ENCODE peak calls at places on chromosomes 7 and 10, in seven cellular contexts. D is neural progenitor cell; V is psoas muscle; N is esophagus muscularis mucosa; A is Caco-2; S is cardiac muscle cell; Z is CD8-positive, alpha-beta memory T cell. T is an unnamed sample. For H3K4me1, the result is how much of the 10 kb centered on the place peaks cover.

GRCh38 chr7:537911-538634 is 18.4 kb upstream of the PDGFA start:
- DNase-seq in A (peak), S (peak), D (no peak), N (no peak), V (no peak), Z (no peak), T (no peak)

GRCh38 chr10:119500138-119500795 is 42.3 kb downstream of the RGS10 start:
- DNase-seq in D (no peak), S (no peak), Z (no peak), N (no peak), A (no peak), V (no peak), T (no peak)

GRCh38 chr7:133230591-133231194 is 22.2 kb upstream of the EXOC4 start:
- DNase-seq in S (peak), A (peak), V (no peak), D (peak), N (no peak), Z (peak), T (no peak)

GRCh38 chr7:72493850-72494661 is 81.9 kb upstream of the CALN1 start:
- DNase-seq in V (no peak), D (peak), S (peak), A (peak), N (peak), Z (no peak), T (no peak)

GRCh38 chr10:62843591-62843990 is 27.4 kb upstream of the EGR2 start:
- DNase-seq in A (no peak), N (no peak), S (no peak), D (no peak), Z (no peak), V (no peak), T (no peak)

GRCh38 chr7:80520199-80520598 is 8.3 kb upstream of the GNAT3 start:
- DNase-seq in V (no peak), A (no peak), Z (no peak), S (no peak), N (no peak), D (no peak), T (no peak)

GRCh38 chr7:129781128-129781855 is 169.8 kb downstream of the NRF1 start:
- DNase-seq in A (no peak), S (no peak), N (no peak), D (no peak), V (no peak), Z (no peak), T (no peak)

GRCh38 chr7:43954524-43955228 is 28.4 kb downstream of the UBE2D4 start:
- DNase-seq in N (no peak), D (peak), S (peak), A (peak), V (no peak), Z (no peak), T (no peak)

GRCh38 chr7:92758796-92759431 is 77.5 kb downstream of the CDK6 start:
- DNase-seq in V (no peak), D (peak), S (no peak), A (no peak), Z (no peak), N (no peak), T (no peak)

GRCh38 chr10:131186547-131187253 is 124.8 kb downstream of the TCERG1L start:
- DNase-seq in N (no peak), V (no peak), D (no peak), A (no peak), S (no peak), Z (no peak), T (no peak)

GRCh38 chr7:1977059-1977875 is 255.5 kb downstream of the MAD1L1 start:
- DNase-seq in S (no peak), Z (no peak), N (no peak), D (no peak), V (peak), A (no peak), T (no peak)

GRCh38 chr10:71575934-71576801 is 143.4 kb downstream of the C10orf105 start:
- DNase-seq in V (peak), D (no peak), A (no peak), S (no peak), Z (no peak), N (no peak), T (no peak)

GRCh38 chr7:14195896-14196295 is 206.4 kb upstream of the ETV1 start:
- DNase-seq in S (no peak), N (no peak), D (no peak), V (no peak), A (no peak), Z (no peak), T (no peak)

GRCh38 chr7:37488163-37488759 is 39.6 kb upstream of the ELMO1 start:
- DNase-seq in N (no peak), V (no peak), Z (no peak), S (no peak), D (peak), A (no peak), T (no peak)

GRCh38 chr10:32961343-32961891 is 3.4 kb upstream of the ITGB1 start:
- DNase-seq in D (no peak), Z (no peak), A (no peak), S (no peak), V (no peak), N (no peak), T (no peak)

DNA sequence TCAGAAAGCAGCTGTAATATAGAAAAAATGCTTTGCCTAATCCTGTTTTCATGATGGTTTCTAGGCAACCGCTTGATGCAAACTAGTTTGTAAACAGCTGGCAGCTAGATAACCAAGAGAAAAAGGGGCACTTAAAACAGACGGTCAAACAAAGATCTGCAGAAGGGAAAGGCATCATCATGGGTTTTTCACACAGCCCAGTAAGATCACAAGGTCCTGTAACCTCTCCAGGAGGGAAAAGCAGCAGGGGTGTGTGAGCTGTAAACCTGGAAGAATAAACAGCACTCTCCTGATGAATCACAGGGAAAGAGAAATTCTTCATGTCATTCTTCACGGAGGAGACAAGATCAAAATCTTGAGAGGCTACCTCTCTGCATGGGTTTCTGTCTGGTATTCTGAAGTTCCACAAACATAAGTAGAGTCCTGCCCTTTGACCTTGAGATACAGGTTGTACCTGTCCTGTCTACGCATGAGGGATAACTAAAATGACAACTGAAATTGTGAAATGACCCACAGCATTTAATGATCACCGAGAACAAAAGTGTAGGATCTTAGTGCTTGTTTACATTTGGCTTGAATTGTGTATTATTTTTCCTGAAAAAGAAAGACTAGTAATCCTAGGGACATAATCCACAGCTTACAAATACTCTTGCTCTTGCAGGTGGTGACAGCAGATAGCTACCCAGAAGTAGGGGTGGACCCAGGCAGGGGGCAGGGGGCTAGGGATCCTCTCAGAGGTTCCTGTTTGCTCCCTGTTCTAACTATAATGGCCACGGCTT is 48.0 kb downstream of the CREB3L2 start:
- DNase-seq in N (no peak), Z (no peak), D (peak), A (peak), V (no peak), S (peak), T (no peak)
- H3K4me1 ChIP-seq in N (under half), Z (under half), D (under half), A (half or more), V (under half), S (half or more), T (under half)

GRCh38 chr7:131602994-131603372 is 46.6 kb upstream of the PODXL start:
- DNase-seq in S (peak), A (peak), N (no peak), V (no peak), D (no peak), Z (no peak), T (no peak)
- H3K4me1 ChIP-seq in S (half or more), A (half or more), N (under half), V (under half), D (half or more), Z (under half), T (under half)

DNA sequence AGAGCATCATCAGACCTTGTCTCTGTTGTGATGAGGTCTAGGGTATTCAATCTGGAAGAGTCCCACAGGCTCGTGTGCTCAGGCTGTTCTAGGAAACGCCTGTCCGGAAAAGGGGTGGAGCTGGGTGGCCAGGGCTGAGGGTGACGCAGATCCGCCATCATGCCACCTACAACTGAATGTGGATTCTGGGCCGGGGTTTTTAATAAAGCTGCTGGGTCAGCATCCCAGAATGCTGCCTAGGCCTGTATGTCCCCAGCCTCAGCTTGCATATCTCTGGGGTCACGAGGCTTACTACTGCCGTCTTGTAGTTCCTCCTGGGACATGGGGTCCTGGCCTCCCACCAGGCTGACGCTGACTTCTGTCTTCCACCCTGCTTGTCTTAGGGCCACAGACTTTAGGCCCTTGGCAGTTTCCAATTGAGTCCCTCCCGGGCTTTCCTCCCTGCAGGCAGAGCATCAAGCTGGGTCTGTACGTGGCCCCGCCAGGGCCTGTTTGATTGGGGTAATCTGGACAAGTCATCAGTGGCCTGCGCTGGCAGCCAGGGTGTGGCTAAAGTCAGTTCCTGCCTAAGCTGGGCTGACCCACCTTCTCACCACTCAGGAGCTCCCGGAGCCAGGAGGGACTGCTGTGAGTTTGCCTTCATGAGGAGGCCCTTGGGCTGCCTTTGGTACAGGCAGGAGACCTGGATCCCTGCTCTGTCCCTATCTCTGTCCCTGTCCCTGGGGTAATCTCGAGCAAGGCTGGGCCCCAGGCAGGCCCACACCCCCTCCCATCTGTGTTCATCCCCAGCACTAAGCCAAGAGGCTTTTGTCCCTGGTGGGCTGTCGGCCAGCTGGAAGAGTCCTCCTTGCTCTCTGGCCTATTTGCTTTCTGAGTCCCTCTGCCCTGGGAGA is 79.9 kb downstream of the ZMIZ1 start:
- DNase-seq in N (no peak), V (peak), D (peak), Z (no peak), S (no peak), A (no peak), T (no peak)
- H3K4me1 ChIP-seq in N (half or more), V (half or more), D (under half), Z (half or more), S (half or more), A (under half), T (half or more)

GRCh38 chr7:140275069-140275961 is 98.5 kb upstream of the KDM7A start:
- DNase-seq in D (no peak), S (peak), Z (no peak), V (no peak), A (no peak), N (no peak), T (no peak)
- H3K4me1 ChIP-seq in D (under half), S (under half), Z (under half), V (under half), A (under half), N (under half), T (under half)

GRCh38 chr7:67525588-67525987 is 529.0 kb downstream of the TYW1 start:
- DNase-seq in D (no peak), A (no peak), V (no peak), S (no peak), Z (no peak), N (no peak), T (no peak)
- H3K4me1 ChIP-seq in D (under half), A (under half), V (under half), S (under half), Z (under half), N (under half), T (under half)

DNA sequence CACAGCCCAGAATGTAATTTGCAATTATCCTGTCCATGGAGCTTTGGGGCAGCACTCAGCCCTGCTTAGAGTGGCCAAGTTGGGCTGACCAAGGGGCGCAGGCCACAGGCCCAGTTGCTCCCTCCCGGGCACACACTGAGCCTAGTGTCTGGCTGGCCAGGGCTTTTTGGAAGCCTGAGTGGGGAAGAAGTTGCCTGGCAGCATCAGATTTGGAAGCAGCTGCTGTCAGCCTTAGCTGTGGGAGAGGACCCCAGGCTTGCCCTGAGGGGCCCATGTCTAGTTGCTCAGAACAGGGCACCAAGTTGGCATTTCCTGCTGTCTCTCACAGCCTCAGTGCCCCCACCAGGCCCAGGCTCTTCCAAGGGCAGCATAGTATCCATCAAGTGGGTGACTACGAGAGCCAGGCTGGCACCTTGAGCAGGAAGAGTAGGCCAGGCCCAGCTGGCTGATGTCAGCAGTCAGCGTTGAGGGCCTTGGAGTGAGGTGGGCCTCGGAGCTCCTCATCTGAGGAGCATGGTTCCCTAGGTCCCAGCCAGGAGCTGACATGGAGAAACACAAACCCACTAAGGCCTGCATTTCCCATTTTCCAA is 14.4 kb downstream of the ANTXRL start:
- DNase-seq in A (no peak), S (no peak), D (no peak), V (no peak), N (no peak), Z (no peak), T (no peak)
- H3K4me1 ChIP-seq in A (under half), S (under half), D (under half), V (under half), N (under half), Z (under half), T (under half)

GRCh38 chr10:110844617-110844881 is 27.2 kb upstream of the PDCD4 start:
- DNase-seq in A (no peak), N (no peak), Z (no peak), S (no peak), V (no peak), D (no peak), T (no peak)

GRCh38 chr10:110845756-110846620 is 25.7 kb upstream of the PDCD4 start:
- DNase-seq in A (peak), N (no peak), V (no peak), S (no peak), Z (no peak), D (no peak), T (no peak)

GRCh38 chr10:110843796-110844616 is 27.7 kb upstream of the PDCD4 start:
- DNase-seq in N (no peak), D (no peak), V (no peak), S (no peak), A (no peak), Z (no peak), T (no peak)

GRCh38 chr10:110847351-110847750 is 24.4 kb upstream of the PDCD4 start:
- DNase-seq in D (no peak), V (no peak), S (no peak), A (no peak), N (no peak), Z (no peak), T (no peak)

DNA sequence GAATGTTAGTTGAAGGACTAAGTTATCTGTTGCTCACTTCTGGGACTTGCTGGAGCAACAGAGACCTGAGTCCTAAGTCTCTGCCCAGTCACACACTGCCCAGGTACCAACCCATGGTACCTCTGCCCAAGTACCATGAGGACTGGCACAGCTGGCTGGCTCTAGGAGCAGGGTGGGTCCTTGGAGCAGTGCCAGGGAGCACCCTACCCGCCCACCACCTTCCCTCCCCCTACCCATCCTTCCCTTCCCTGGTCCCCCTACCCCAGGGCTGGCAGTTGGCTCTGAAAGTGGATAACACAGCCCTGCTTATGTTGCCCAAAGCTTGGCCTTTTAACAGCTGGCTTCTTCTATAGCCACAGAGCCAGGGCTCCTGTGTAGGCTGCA is 26.4 kb upstream of the PDCD4 start:
- DNase-seq in S (no peak), D (no peak), Z (no peak), N (no peak), V (no peak), A (no peak), T (no peak)
- H3K4me1 ChIP-seq in S (under half), D (under half), Z (half or more), N (under half), V (under half), A (under half), T (under half)

DNA sequence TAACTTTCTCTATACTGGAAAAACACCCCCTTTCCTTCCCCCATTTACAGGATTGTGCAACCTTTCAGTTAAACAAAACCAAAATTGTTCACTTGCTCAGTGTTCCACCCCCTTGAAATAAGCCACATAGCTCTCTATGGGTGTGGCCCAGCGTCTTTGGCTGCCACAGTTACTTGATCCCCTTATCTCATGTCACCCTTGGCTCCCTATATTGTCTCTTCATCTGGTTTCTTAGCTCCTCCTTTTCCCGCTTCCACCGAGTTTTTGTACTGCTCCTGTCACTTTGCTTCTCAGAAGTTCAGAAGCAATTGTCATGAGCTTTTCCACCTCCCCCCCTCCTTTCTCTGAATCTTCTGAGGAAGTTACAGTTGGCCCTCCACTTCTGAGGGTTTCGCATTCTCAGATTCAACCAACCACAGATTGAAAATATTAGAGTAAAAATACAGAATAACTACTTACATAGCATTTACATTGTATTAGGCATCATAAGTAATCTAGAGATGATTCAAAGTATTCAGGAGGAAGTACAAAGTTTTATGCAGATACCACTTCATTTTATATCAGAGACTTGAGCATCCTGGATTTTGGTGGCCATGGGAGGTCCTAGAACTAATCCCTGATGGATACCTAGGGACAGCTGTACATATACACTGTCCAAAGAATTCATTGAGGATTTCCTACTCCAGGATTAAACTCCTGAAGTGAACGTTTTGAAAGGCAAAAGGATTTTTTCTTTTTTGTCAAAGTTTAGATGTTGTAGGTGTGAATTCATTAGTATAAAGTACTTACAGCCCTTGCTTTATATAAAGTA is 60.4 kb downstream of the ADD3 start:
- DNase-seq in S (peak), Z (peak), D (peak), A (peak), N (no peak), V (no peak), T (no peak)
- H3K4me1 ChIP-seq in S (under half), Z (half or more), D (under half), A (under half), N (under half), V (under half), T (under half)

GRCh38 chr7:127591189-127591588 is 2.3 kb upstream of the FSCN3 start:
- DNase-seq in D (no peak), A (no peak), N (no peak), V (no peak), S (no peak), Z (no peak), T (no peak)
- H3K4me1 ChIP-seq in D (under half), A (under half), N (under half), V (under half), S (under half), Z (under half), T (under half)

T was measured in esophagus squamous epithelium.